ENCODE peak calls at places on chromosomes 16 and 17, in eight cellular contexts. T, R, S, K, H, Z, F and P are unnamed samples.

GRCh38 chr16:8173111-8173644 is 417.1 kb downstream of the TMEM114 start:
- DNase-seq in T (peak; percentile 12), R (peak; percentile 3), S (peak; percentile 41), K (peak; percentile 54), H (peak; percentile 37), Z (peak; percentile 87), F (peak; percentile 44), P (peak; percentile 56)

GRCh38 chr17:55690105-55690508 is 32.6 kb downstream of the TMEM100 start:
- DNase-seq in T (no peak), R (no peak), S (no peak), K (no peak), H (no peak), Z (no peak), F (no peak), P (no peak)

GRCh38 chr17:2549392-2550211 is 37.9 kb upstream of the METTL16 start:
- DNase-seq in T (no peak), R (peak; percentile 21), S (no peak), K (no peak), H (no peak), Z (peak; percentile 11), F (no peak), P (no peak)

GRCh38 chr17:60601443-60602384 is 1.7 kb downstream of the PPM1D start:
- DNase-seq in T (peak; percentile 49), R (peak; percentile 83), S (peak; percentile 73), K (no peak), H (peak; percentile 51), Z (peak; percentile 79), F (peak; percentile 82), P (peak; percentile 59)

GRCh38 chr16:72946474-72947194 is 101.3 kb downstream of the ZFHX3 start:
- DNase-seq in T (no peak), R (no peak), S (no peak), K (peak; percentile 59), H (no peak), Z (no peak), F (no peak), P (no peak)

GRCh38 chr17:38870259-38871165 is 654 bp downstream of the LASP1 start:
- DNase-seq in T (peak; percentile 67), R (peak; percentile 81), S (peak; percentile 44), K (peak; percentile 90), H (peak; percentile 87), Z (peak; percentile 61), F (peak; percentile 60), P (peak; percentile 72)

GRCh38 chr16:29843942-29844341 is 19.1 kb downstream of the CDIPT start:
- DNase-seq in T (no peak), R (no peak), S (no peak), K (no peak), H (no peak), Z (no peak), F (no peak), P (no peak)

GRCh38 chr17:17523001-17523713 is 27.0 kb upstream of the RASD1 start:
- DNase-seq in T (no peak), R (no peak), S (no peak), K (peak; percentile 31), H (no peak), Z (no peak), F (peak; percentile 76), P (no peak)

GRCh38 chr16:21160276-21160675 is 1.8 kb downstream of the LDAF1 start:
- DNase-seq in T (no peak), R (no peak), S (no peak), K (no peak), H (no peak), Z (no peak), F (no peak), P (no peak)

GRCh38 chr17:39628655-39629493 is 2.1 kb downstream of the PPP1R1B start:
- DNase-seq in T (no peak), R (no peak), S (peak; percentile 77), K (no peak), H (no peak), Z (no peak), F (peak; percentile 47), P (no peak)

GRCh38 chr17:28530250-28530649 is 22.2 kb downstream of the UNC119 start:
- DNase-seq in T (no peak), R (no peak), S (no peak), K (no peak), H (no peak), Z (no peak), F (no peak), P (no peak)

GRCh38 chr16:47110939-47111338 is 32.8 kb downstream of the NETO2 start:
- DNase-seq in T (no peak), R (no peak), S (no peak), K (no peak), H (no peak), Z (no peak), F (no peak), P (no peak)

GRCh38 chr16:68416057-68417046 is 32.0 kb downstream of the SMPD3 start:
- DNase-seq in T (no peak), R (no peak), S (peak; percentile 57), K (no peak), H (no peak), Z (peak; percentile 13), F (peak; percentile 80), P (no peak)

GRCh38 chr16:83689385-83689831 is 118.4 kb upstream of the HSBP1 start:
- DNase-seq in T (no peak), R (peak; percentile 97), S (peak; percentile 3), K (no peak), H (no peak), Z (peak; percentile 98), F (no peak), P (peak; percentile 46)

GRCh38 chr17:47717845-47718621 is 15.0 kb upstream of the TBX21 start:
- DNase-seq in T (no peak), R (no peak), S (no peak), K (no peak), H (no peak), Z (peak; percentile 63), F (peak; percentile 41), P (no peak)

GRCh38 chr17:81315170-81315884 is 20.2 kb upstream of the SLC38A10 start:
- DNase-seq in T (peak; percentile 34), R (no peak), S (no peak), K (no peak), H (no peak), Z (no peak), F (no peak), P (no peak)

GRCh38 chr17:60141111-60142018 is 8.4 kb upstream of the CA4 start:
- DNase-seq in T (no peak), R (peak; percentile 54), S (no peak), K (peak; percentile 55), H (peak; percentile 19), Z (peak; percentile 30), F (no peak), P (no peak)

GRCh38 chr16:77723108-77723514 is 797 bp downstream of the NUDT7 start:
- DNase-seq in T (peak; percentile 38), R (peak; percentile 31), S (no peak), K (no peak), H (no peak), Z (peak; percentile 36), F (no peak), P (peak; percentile 6)